ENCODE peak calls at places on chromosomes 6 and 20, in seven cellular contexts. W is heart left ventricle, P is IMR-90, J is GM12892, H is Peyer's patch, U is lower leg skin, Y is suprapubic skin. F is an unnamed sample.

GRCh38 chr6:28643017-28643740 is 117.5 kb downstream of the GPX5 start:
- DNase-seq in U (no peak), Y (no peak), J (no peak), H (no peak), W (no peak), P (peak; percentile 78), F (peak; percentile 39)

GRCh38 chr6:163516908-163517307 is 102.4 kb downstream of the QKI start:
- DNase-seq in H (no peak), J (no peak), P (no peak), W (no peak), Y (no peak), U (no peak), F (no peak)

GRCh38 chr20:58699246-58700107 is 6.9 kb downstream of the NPEPL1 start:
- DNase-seq in H (no peak), J (no peak), W (peak; percentile 17), Y (peak; percentile 68), U (peak; percentile 84), P (no peak), F (no peak)

GRCh38 chr6:32462609-32463008 is 22.9 kb downstream of the HLA-DRA start:
- DNase-seq in Y (no peak), H (no peak), J (no peak), P (no peak), U (no peak), W (no peak), F (no peak)

GRCh38 chr20:47652301-47652700 is 133.0 kb downstream of the SULF2 start:
- DNase-seq in P (no peak), U (no peak), J (no peak), W (no peak), Y (no peak), H (no peak), F (no peak)

GRCh38 chr6:140985679-140986275 is 1146.9 kb upstream of the GJE1 start:
- DNase-seq in P (peak; percentile 73), J (no peak), Y (no peak), W (no peak), H (no peak), U (no peak), F (no peak)

GRCh38 chr6:36976931-36977330 is 9.1 kb downstream of the MTCH1 start:
- DNase-seq in W (no peak), P (no peak), H (no peak), Y (no peak), U (no peak), J (no peak), F (no peak)

GRCh38 chr6:766625-767024 is 73.7 kb upstream of the EXOC2 start:
- DNase-seq in Y (no peak), J (no peak), H (no peak), P (no peak), U (no peak), W (no peak), F (no peak)

GRCh38 chr20:1813101-1813529 is 82.1 kb upstream of the SIRPA start:
- DNase-seq in H (no peak), Y (no peak), P (peak; percentile 97), U (peak; percentile 87), J (no peak), W (peak; percentile 87), F (peak; percentile 38)

GRCh38 chr6:108118791-108119211 is 44.3 kb upstream of the OSTM1 start:
- DNase-seq in Y (no peak), J (no peak), H (no peak), P (no peak), U (no peak), W (no peak), F (no peak)

GRCh38 chr6:31794866-31795615 is 511 bp downstream of the VARS1 start:
- DNase-seq in J (peak; percentile 57), W (peak; percentile 51), H (no peak), U (no peak), P (no peak), Y (no peak), F (peak; percentile 60)

GRCh38 chr6:28659250-28659566 is 133.5 kb downstream of the GPX5 start:
- DNase-seq in H (no peak), J (no peak), P (no peak), U (no peak), W (no peak), Y (no peak), F (no peak)

GRCh38 chr6:169132361-169132895 is 121.2 kb downstream of the THBS2 start:
- DNase-seq in Y (no peak), U (no peak), H (no peak), P (no peak), W (no peak), J (no peak), F (no peak)

GRCh38 chr6:13500264-13500663 is 12.9 kb upstream of the GFOD1 start:
- DNase-seq in P (no peak), W (no peak), U (peak; percentile 57), H (peak; percentile 55), J (no peak), Y (no peak), F (peak; percentile 44)

GRCh38 chr6:167683028-167683862 is 143.5 kb upstream of the AFDN start:
- DNase-seq in H (peak; percentile 74), P (peak; percentile 19), Y (no peak), W (peak; percentile 83), J (no peak), U (no peak), F (peak; percentile 45)

GRCh38 chr6:1574083-1574761 is 35.5 kb upstream of the FOXC1 start:
- DNase-seq in J (no peak), Y (no peak), U (no peak), W (no peak), P (no peak), H (no peak), F (no peak)

GRCh38 chr20:5039255-5039657 is 37.9 kb upstream of the SLC23A2 start:
- DNase-seq in U (no peak), W (no peak), J (no peak), P (no peak), H (no peak), Y (no peak), F (no peak)

GRCh38 chr6:22569281-22570184 is at the start of gene HDGFL1:
- DNase-seq in H (no peak), Y (no peak), P (no peak), J (no peak), U (peak; percentile 75), W (no peak), F (no peak)

GRCh38 chr20:62628691-62629090 is 13.6 kb upstream of the SLCO4A1 start:
- DNase-seq in J (no peak), H (no peak), P (peak; percentile 13), U (no peak), Y (no peak), W (peak; percentile 20), F (no peak)

GRCh38 chr20:45971425-45971674 is 653 bp downstream of the ZNF335 start:
- DNase-seq in P (no peak), H (no peak), W (no peak), J (peak; percentile 63), Y (no peak), U (no peak), F (no peak)

GRCh38 chr6:13763740-13764381 is 50.5 kb downstream of the MCUR1 start:
- DNase-seq in W (no peak), J (no peak), P (no peak), H (no peak), Y (no peak), U (no peak), F (no peak)

GRCh38 chr20:10434467-10434831 is 427 bp upstream of the MKKS start:
- DNase-seq in P (peak; percentile 99), J (peak; percentile 44), H (peak; percentile 88), U (peak; percentile 98), W (peak; percentile 94), Y (peak; percentile 94), F (peak; percentile 55)
- TF ChIP-seq POLR2A in P (peak; percentile 95), J (peak; percentile 82), H (peak; percentile 97), U (no peak), W (peak; percentile 77), Y (peak; percentile 96), F (peak; percentile 87)

DNA sequence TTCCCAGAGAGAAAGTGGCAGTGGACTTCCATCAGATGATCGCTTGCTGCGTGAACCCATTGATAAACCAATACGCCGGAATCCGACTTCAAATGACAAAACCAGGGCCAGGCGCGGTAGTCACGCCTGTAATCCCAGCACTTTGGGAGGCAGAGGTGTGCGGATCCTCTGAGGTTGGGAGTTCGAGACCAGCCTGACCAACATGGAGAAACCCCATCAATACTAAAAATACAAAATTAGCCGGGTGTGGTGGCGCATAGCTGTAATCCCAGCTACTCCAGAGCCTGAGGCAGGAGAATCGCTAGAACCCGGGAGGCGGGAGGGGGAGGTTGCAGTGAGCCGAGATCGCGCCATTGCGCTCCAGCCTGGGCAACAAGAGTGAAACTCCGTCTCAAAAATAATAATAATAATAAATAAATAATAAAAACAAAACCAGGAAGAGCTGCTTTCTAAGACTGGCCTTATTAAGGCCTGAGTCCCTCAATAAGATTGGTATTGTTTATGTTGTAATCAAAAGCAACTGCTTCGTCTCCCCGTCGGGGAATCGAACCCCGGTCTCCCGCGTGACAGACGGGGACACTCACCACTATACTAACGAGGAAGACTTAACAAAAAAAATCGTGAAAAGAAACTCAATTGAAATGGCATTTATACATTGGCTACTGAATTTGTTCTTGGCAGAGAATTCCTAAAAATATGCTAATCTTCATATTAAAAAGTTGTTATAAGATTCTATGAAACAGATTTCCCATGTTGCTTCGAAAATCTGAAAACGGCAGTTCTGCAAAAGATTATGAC is 110.2 kb upstream of the ZNF184 start:
- DNase-seq in H (no peak), U (no peak), W (no peak), Y (no peak), P (peak; percentile 71), J (no peak), F (peak; percentile 33)
- TF ChIP-seq POLR2A in H (no peak), U (no peak), W (no peak), Y (no peak), P (no peak), J (no peak), F (no peak)

GRCh38 chr20:32192698-32193097 is 14.8 kb downstream of the PLAGL2 start:
- DNase-seq in H (no peak), J (no peak), Y (no peak), W (no peak), U (no peak), P (no peak), F (no peak)

GRCh38 chr20:32189691-32190607 is 17.6 kb downstream of the PLAGL2 start:
- DNase-seq in H (peak; percentile 64), Y (peak; percentile 84), W (peak; percentile 56), J (peak; percentile 41), P (peak; percentile 11), U (peak; percentile 88), F (no peak)

GRCh38 chr20:32191422-32191821 is 16.1 kb downstream of the PLAGL2 start:
- DNase-seq in J (no peak), P (no peak), W (no peak), Y (no peak), H (no peak), U (no peak), F (no peak)

GRCh38 chr20:32190608-32191415 is 16.7 kb downstream of the PLAGL2 start:
- DNase-seq in P (no peak), U (no peak), Y (no peak), H (no peak), J (no peak), W (no peak), F (no peak)

DNA sequence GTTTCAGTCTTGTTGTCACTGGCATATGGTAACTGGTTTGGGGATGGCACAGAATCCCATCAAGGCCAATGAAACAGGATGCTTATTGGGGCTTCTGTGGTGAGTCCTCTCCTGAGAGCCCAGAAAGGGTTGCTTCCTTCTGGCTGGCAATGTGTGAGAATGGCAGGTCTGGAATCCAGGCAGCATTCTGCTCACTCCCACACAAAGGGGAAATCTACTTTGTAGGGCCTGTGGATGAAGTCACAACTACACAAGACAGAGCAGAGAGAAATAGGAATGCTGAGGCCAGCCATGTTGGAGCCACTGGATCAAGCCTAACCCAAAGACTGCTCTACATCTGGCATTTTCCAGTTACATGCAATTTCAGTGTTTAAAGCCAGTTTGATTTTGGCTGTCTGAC is 15.7 kb downstream of the PLAGL2 start:
- DNase-seq in H (no peak), Y (no peak), J (no peak), U (no peak), W (no peak), P (peak; percentile 46), F (no peak)
- TF ChIP-seq POLR2A in H (no peak), Y (no peak), J (no peak), U (no peak), W (no peak), P (no peak), F (no peak)

GRCh38 chr20:13638496-13639477 is at the start of gene TASP1:
- DNase-seq in W (peak; percentile 97), Y (peak; percentile 97), H (peak; percentile 99), U (peak; percentile 99), J (peak; percentile 83), P (peak; percentile 94), F (peak; percentile 83)
- TF ChIP-seq POLR2A in W (peak; percentile 70), Y (peak; percentile 42), H (peak; percentile 54), U (no peak), J (peak; percentile 77), P (peak; percentile 83), F (peak; percentile 85)